ENCODE peak calls at places on chromosome 15, in ten cellular contexts. O, N, T, A, B, S, D, U, E and M are unnamed samples.
A peak's percentile ranks its signal among the peaks of the same experiment; 100 is the strongest.

GRCh38 chr15:64618138-64618537 is 157.3 kb downstream of the RBPMS2 start:
- DNase-seq in D (no peak), T (no peak), O (no peak), A (no peak), U (no peak), N (no peak), E (no peak), B (no peak), S (no peak), M (no peak)

GRCh38 chr15:66578286-66578875 is 12.6 kb upstream of the LCTL start:
- DNase-seq in N (peak; percentile 55), U (peak; percentile 70), A (peak; percentile 51), D (no peak), T (no peak), B (no peak), S (peak; percentile 44), O (no peak), E (peak; percentile 91), M (peak; percentile 63)

GRCh38 chr15:80588801-80589200 is 106.3 kb upstream of the ABHD17C start:
- DNase-seq in S (peak; percentile 94), B (no peak), T (peak; percentile 90), E (peak; percentile 97), A (peak; percentile 96), O (no peak), U (peak; percentile 93), D (no peak), N (peak; percentile 95), M (peak; percentile 79)

GRCh38 chr15:56805466-56806146 is 72.3 kb upstream of the ZNF280D start:
- DNase-seq in O (no peak), A (peak; percentile 90), N (peak; percentile 74), B (no peak), D (no peak), T (peak; percentile 71), E (peak; percentile 93), S (peak; percentile 88), U (peak; percentile 93), M (peak; percentile 80)

GRCh38 chr15:25415707-25416106 is 23.1 kb downstream of the UBE3A start:
- DNase-seq in D (no peak), T (no peak), A (no peak), U (no peak), S (no peak), N (no peak), E (no peak), O (no peak), B (no peak), M (no peak)

GRCh38 chr15:66833803-66834202 is 131.8 kb downstream of the SMAD6 start:
- DNase-seq in O (no peak), A (no peak), S (no peak), E (no peak), D (no peak), N (no peak), B (no peak), U (no peak), T (no peak), M (no peak)

GRCh38 chr15:76763554-76763953 is 141.6 kb downstream of the SCAPER start:
- DNase-seq in A (no peak), D (no peak), E (no peak), T (no peak), B (no peak), N (no peak), U (no peak), S (no peak), O (no peak), M (no peak)

GRCh38 chr15:52392008-52392687 is 96.5 kb upstream of the MYO5C start:
- DNase-seq in A (peak; percentile 40), E (peak; percentile 26), B (no peak), D (no peak), S (peak; percentile 81), O (no peak), U (peak; percentile 11), N (peak; percentile 23), T (peak; percentile 14), M (peak; percentile 49)

GRCh38 chr15:74400313-74400850 is 32.9 kb upstream of the CYP11A1 start:
- DNase-seq in B (no peak), E (peak; percentile 56), D (no peak), S (no peak), U (peak; percentile 50), A (peak; percentile 73), T (no peak), O (no peak), N (no peak), M (peak; percentile 40)

GRCh38 chr15:92915766-92916435 is 15.8 kb downstream of the CHD2 start:
- DNase-seq in O (no peak), B (no peak), E (no peak), U (peak; percentile 90), A (no peak), T (no peak), S (no peak), D (no peak), N (no peak), M (no peak)

GRCh38 chr15:92917606-92918407 is 17.7 kb downstream of the CHD2 start:
- DNase-seq in S (peak; percentile 94), U (peak; percentile 91), A (peak; percentile 95), T (peak; percentile 97), D (peak; percentile 94), E (peak; percentile 97), N (peak; percentile 97), O (peak; percentile 93), B (peak; percentile 98), M (peak; percentile 92)

GRCh38 chr15:92910451-92910850 is 10.3 kb downstream of the CHD2 start:
- DNase-seq in S (no peak), E (no peak), T (no peak), O (no peak), D (no peak), A (no peak), N (no peak), B (no peak), U (no peak), M (no peak)

GRCh38 chr15:92914768-92915221 is 14.7 kb downstream of the CHD2 start:
- DNase-seq in U (no peak), B (no peak), D (no peak), E (peak; percentile 44), N (no peak), T (peak; percentile 79), S (no peak), A (no peak), O (no peak), M (no peak)

DNA sequence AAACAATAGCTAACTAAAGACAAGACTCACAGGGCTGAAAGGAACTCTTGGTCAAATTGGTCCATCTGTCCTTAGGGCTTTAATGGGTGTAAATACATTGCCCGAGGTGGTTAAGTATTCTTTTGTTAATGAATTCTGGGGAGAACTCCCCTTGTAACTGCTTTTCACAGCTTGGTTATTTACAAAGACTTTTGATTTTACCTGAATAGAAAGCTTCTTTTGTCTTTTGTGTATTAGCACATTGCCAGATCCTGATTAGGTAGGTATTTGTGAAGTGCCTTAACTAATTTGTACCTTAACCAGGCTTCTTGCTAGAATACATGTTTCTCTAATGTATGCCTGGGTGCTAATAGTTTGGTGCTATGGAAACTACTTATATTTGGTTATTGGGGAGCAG is 14.0 kb downstream of the CHD2 start:
- DNase-seq in U (no peak), T (no peak), S (no peak), N (no peak), D (no peak), A (no peak), B (no peak), O (no peak), E (no peak), M (no peak)
- H3K4me3 ChIP-seq in U (no peak overlapping the region), T (no peak overlapping the region), S (no peak overlapping the region), N (no peak overlapping the region), D (no peak overlapping the region), A (no peak overlapping the region), B (peak overlapping the region; percentile 14), O (no peak overlapping the region), E (no peak overlapping the region), M (no peak overlapping the region)

GRCh38 chr15:40567111-40567510 is 2.0 kb upstream of the RPUSD2 start:
- DNase-seq in D (no peak), N (peak; percentile 22), S (peak; percentile 47), A (no peak), T (peak; percentile 42), E (peak; percentile 22), B (no peak), U (no peak), O (no peak), M (no peak)
- TF ChIP-seq CTCF in D (no peak), N (peak; percentile 48), S (no peak), A (no peak), T (peak; percentile 41), E (peak; percentile 29), B (no peak), U (peak; percentile 9), O (no peak), M (peak; percentile 40)

GRCh38 chr15:100899601-100900000 is 19.6 kb upstream of the LRRK1 start:
- DNase-seq in T (no peak), D (no peak), N (no peak), O (no peak), U (no peak), E (no peak), B (no peak), S (no peak), A (no peak), M (no peak)
- H3K4me3 ChIP-seq in T (no peak overlapping the region), D (no peak overlapping the region), N (no peak overlapping the region), O (no peak overlapping the region), U (no peak overlapping the region), E (no peak overlapping the region), B (no peak overlapping the region), S (no peak overlapping the region), A (no peak overlapping the region), M (no peak overlapping the region)

GRCh38 chr15:41932101-41932500 is 38.2 kb upstream of the SPTBN5 start:
- DNase-seq in O (no peak), N (no peak), U (no peak), S (no peak), T (no peak), E (no peak), B (no peak), D (no peak), A (no peak), M (no peak)

GRCh38 chr15:41932511-41932910 is 38.7 kb upstream of the SPTBN5 start:
- DNase-seq in N (no peak), U (no peak), O (no peak), D (no peak), B (no peak), T (no peak), A (no peak), S (no peak), E (no peak), M (no peak)

GRCh38 chr15:41928637-41929620 is 35.1 kb upstream of the SPTBN5 start:
- DNase-seq in E (no peak), N (no peak), O (peak; percentile 63), T (peak; percentile 56), A (no peak), U (no peak), D (peak; percentile 70), B (no peak), S (peak; percentile 39), M (peak; percentile 38)

GRCh38 chr15:41930867-41931222 is 37.0 kb upstream of the SPTBN5 start:
- DNase-seq in E (no peak), O (no peak), U (no peak), T (no peak), S (no peak), B (no peak), N (no peak), A (no peak), D (no peak), M (no peak)

DNA sequence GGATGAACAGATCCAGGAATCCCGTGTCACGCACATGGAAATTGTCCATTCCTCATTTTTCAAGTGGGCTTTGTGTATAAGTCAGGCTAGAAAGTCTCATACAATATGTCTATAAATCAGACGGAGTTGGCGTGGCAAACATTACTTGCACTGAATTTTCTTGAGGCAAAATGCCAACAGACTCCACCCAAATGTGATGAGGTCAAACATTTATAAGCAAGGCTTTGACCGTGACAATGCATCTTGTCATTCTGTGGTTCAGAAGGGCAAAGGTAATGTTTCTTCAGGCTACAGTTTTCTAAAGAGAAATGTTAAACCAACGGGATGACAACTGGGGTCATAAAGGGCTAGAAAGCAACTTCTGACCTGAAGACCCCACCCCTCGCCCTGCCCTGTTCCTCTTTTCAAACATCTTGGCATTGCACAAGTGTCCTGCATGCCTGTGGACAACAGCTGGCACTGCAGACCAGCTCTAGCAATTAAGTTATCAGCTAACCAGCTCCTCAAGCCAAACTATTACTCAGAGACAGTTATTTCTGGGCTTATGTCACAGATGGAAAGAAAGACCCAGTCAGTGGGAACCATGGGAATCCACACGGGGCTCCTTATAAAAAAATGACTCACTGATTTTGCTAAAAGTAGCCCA is 36.5 kb upstream of the SPTBN5 start:
- DNase-seq in N (peak; percentile 95), T (peak; percentile 92), U (peak; percentile 98), S (peak; percentile 93), D (no peak), O (peak; percentile 64), B (peak; percentile 73), E (peak; percentile 95), A (peak; percentile 96), M (peak; percentile 98)
- TF ChIP-seq CTCF in N (peak; percentile 43), T (peak; percentile 36), U (peak; percentile 21), S (peak; percentile 16), D (no peak), O (peak; percentile 46), B (peak; percentile 53), E (peak; percentile 27), A (peak; percentile 26), M (peak; percentile 32)